ENCODE peak calls at places on chromosomes 16 and 17, in ten cellular contexts. One of them, this sample, is unnamed.

GRCh38 chr16:11503566-11503965 is 83.2 kb downstream of the LITAF start:
- DNase-seq in brain microvascular endothelial cell: no peak
- DNase-seq in uterus: no peak
- DNase-seq in fibroblast of villous mesenchyme: no peak
- DNase-seq in ascending aorta: no peak
- DNase-seq in HCT116: no peak
- DNase-seq in pancreas: no peak
- DNase-seq in mammary epithelial cell: no peak
- DNase-seq in foreskin fibroblast: no peak
- DNase-seq in coronary artery: no peak
- DNase-seq in this sample: no peak

GRCh38 chr16:87093804-87094203 is 223.4 kb downstream of the C16orf95 start:
- DNase-seq in brain microvascular endothelial cell: no peak
- DNase-seq in uterus: no peak
- DNase-seq in fibroblast of villous mesenchyme: no peak
- DNase-seq in ascending aorta: no peak
- DNase-seq in HCT116: no peak
- DNase-seq in pancreas: peak
- DNase-seq in mammary epithelial cell: no peak
- DNase-seq in foreskin fibroblast: no peak
- DNase-seq in coronary artery: no peak
- DNase-seq in this sample: no peak

GRCh38 chr16:2537451-2538379 is at the start of gene PDPK1:
- DNase-seq in brain microvascular endothelial cell: peak
- DNase-seq in uterus: peak
- DNase-seq in fibroblast of villous mesenchyme: peak
- DNase-seq in ascending aorta: peak
- DNase-seq in HCT116: peak
- DNase-seq in pancreas: peak
- DNase-seq in mammary epithelial cell: peak
- DNase-seq in foreskin fibroblast: peak
- DNase-seq in coronary artery: peak
- DNase-seq in this sample: peak

GRCh38 chr17:17993366-17993765 is 20.7 kb downstream of the DRC3 start:
- DNase-seq in brain microvascular endothelial cell: no peak
- DNase-seq in uterus: no peak
- DNase-seq in fibroblast of villous mesenchyme: no peak
- DNase-seq in ascending aorta: no peak
- DNase-seq in HCT116: no peak
- DNase-seq in pancreas: no peak
- DNase-seq in mammary epithelial cell: no peak
- DNase-seq in foreskin fibroblast: no peak
- DNase-seq in coronary artery: no peak
- DNase-seq in this sample: no peak

GRCh38 chr17:47719411-47720152 is 13.5 kb upstream of the TBX21 start:
- DNase-seq in brain microvascular endothelial cell: peak
- DNase-seq in uterus: no peak
- DNase-seq in fibroblast of villous mesenchyme: peak
- DNase-seq in ascending aorta: no peak
- DNase-seq in HCT116: no peak
- DNase-seq in pancreas: no peak
- DNase-seq in mammary epithelial cell: peak
- DNase-seq in foreskin fibroblast: peak
- DNase-seq in coronary artery: no peak
- DNase-seq in this sample: no peak

GRCh38 chr16:75256871-75257343 is 5.5 kb upstream of the BCAR1 start:
- DNase-seq in brain microvascular endothelial cell: no peak
- DNase-seq in uterus: peak
- DNase-seq in fibroblast of villous mesenchyme: peak
- DNase-seq in ascending aorta: peak
- DNase-seq in HCT116: no peak
- DNase-seq in pancreas: peak
- DNase-seq in mammary epithelial cell: no peak
- DNase-seq in foreskin fibroblast: no peak
- DNase-seq in coronary artery: peak
- DNase-seq in this sample: peak

GRCh38 chr17:54900457-54901229 is at the start of gene TOM1L1:
- DNase-seq in brain microvascular endothelial cell: peak
- DNase-seq in uterus: peak
- DNase-seq in fibroblast of villous mesenchyme: peak
- DNase-seq in ascending aorta: peak
- DNase-seq in HCT116: peak
- DNase-seq in pancreas: peak
- DNase-seq in mammary epithelial cell: peak
- DNase-seq in foreskin fibroblast: peak
- DNase-seq in coronary artery: peak
- DNase-seq in this sample: peak

GRCh38 chr16:30997000-30997886 is 12.2 kb downstream of the HSD3B7 start:
- DNase-seq in brain microvascular endothelial cell: peak
- DNase-seq in uterus: peak
- DNase-seq in fibroblast of villous mesenchyme: peak
- DNase-seq in ascending aorta: peak
- DNase-seq in HCT116: peak
- DNase-seq in pancreas: peak
- DNase-seq in mammary epithelial cell: peak
- DNase-seq in foreskin fibroblast: peak
- DNase-seq in coronary artery: peak
- DNase-seq in this sample: peak

GRCh38 chr17:40738553-40738952 is 16.6 kb downstream of the KRT25 start:
- DNase-seq in brain microvascular endothelial cell: no peak
- DNase-seq in uterus: no peak
- DNase-seq in fibroblast of villous mesenchyme: no peak
- DNase-seq in ascending aorta: no peak
- DNase-seq in HCT116: no peak
- DNase-seq in pancreas: no peak
- DNase-seq in mammary epithelial cell: no peak
- DNase-seq in foreskin fibroblast: no peak
- DNase-seq in coronary artery: no peak
- DNase-seq in this sample: no peak

GRCh38 chr16:20147091-20147490 is 73.4 kb upstream of the GPR139 start:
- DNase-seq in brain microvascular endothelial cell: no peak
- DNase-seq in uterus: no peak
- DNase-seq in fibroblast of villous mesenchyme: no peak
- DNase-seq in ascending aorta: no peak
- DNase-seq in HCT116: no peak
- DNase-seq in pancreas: no peak
- DNase-seq in mammary epithelial cell: no peak
- DNase-seq in foreskin fibroblast: no peak
- DNase-seq in coronary artery: no peak
- DNase-seq in this sample: no peak

GRCh38 chr17:19000531-19001011 is 4.0 kb downstream of the FAM83G start:
- DNase-seq in brain microvascular endothelial cell: peak
- DNase-seq in uterus: no peak
- DNase-seq in fibroblast of villous mesenchyme: peak
- DNase-seq in ascending aorta: no peak
- DNase-seq in HCT116: no peak
- DNase-seq in pancreas: peak
- DNase-seq in mammary epithelial cell: peak
- DNase-seq in foreskin fibroblast: no peak
- DNase-seq in coronary artery: no peak
- DNase-seq in this sample: peak

GRCh38 chr16:66324785-66325184 is 41.7 kb upstream of the CDH5 start:
- DNase-seq in brain microvascular endothelial cell: peak
- DNase-seq in uterus: no peak
- DNase-seq in fibroblast of villous mesenchyme: no peak
- DNase-seq in ascending aorta: no peak
- DNase-seq in HCT116: peak
- DNase-seq in pancreas: no peak
- DNase-seq in mammary epithelial cell: no peak
- DNase-seq in foreskin fibroblast: no peak
- DNase-seq in coronary artery: no peak
- DNase-seq in this sample: peak

GRCh38 chr17:40499551-40500189 is 1.8 kb downstream of the TNS4 start:
- DNase-seq in brain microvascular endothelial cell: peak
- DNase-seq in uterus: peak
- DNase-seq in fibroblast of villous mesenchyme: peak
- DNase-seq in ascending aorta: peak
- DNase-seq in HCT116: no peak
- DNase-seq in pancreas: peak
- DNase-seq in mammary epithelial cell: peak
- DNase-seq in foreskin fibroblast: peak
- DNase-seq in coronary artery: peak
- DNase-seq in this sample: peak

GRCh38 chr16:12340151-12340733 is 363.7 kb downstream of the SNX29 start:
- DNase-seq in brain microvascular endothelial cell: peak
- DNase-seq in uterus: no peak
- DNase-seq in fibroblast of villous mesenchyme: peak
- DNase-seq in ascending aorta: no peak
- DNase-seq in HCT116: peak
- DNase-seq in pancreas: no peak
- DNase-seq in mammary epithelial cell: peak
- DNase-seq in foreskin fibroblast: peak
- DNase-seq in coronary artery: no peak
- DNase-seq in this sample: peak

DNA sequence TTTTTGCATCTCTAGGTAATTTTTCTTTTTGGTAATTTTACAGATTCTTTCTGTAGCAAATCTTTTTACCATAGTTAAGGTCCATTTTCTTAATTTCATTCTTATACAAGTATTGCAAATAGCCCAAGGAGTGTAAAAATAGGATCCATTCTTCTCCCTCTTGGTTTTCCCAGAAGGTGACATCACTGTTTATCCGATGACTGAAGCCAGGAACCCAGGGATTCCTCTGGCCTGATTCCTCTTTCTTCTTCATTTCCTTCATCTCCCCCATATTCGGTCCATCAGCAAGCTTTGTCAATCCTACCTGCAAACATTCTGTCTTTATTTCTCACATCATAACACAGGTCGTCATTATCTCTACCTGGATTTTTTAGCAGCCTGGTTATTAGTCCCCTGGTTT is 5.3 kb downstream of the RBBP6 start:
- DNase-seq in brain microvascular endothelial cell: no peak
- DNase-seq in uterus: no peak
- DNase-seq in fibroblast of villous mesenchyme: no peak
- DNase-seq in ascending aorta: no peak
- DNase-seq in HCT116: no peak
- DNase-seq in pancreas: no peak
- DNase-seq in mammary epithelial cell: no peak
- DNase-seq in foreskin fibroblast: no peak
- DNase-seq in coronary artery: no peak
- DNase-seq in this sample: no peak
- H3K4me3 ChIP-seq in brain microvascular endothelial cell: no peak
- H3K4me3 ChIP-seq in uterus: no peak
- H3K4me3 ChIP-seq in fibroblast of villous mesenchyme: no peak
- H3K4me3 ChIP-seq in ascending aorta: peak
- H3K4me3 ChIP-seq in HCT116: no peak
- H3K4me3 ChIP-seq in pancreas: no peak
- H3K4me3 ChIP-seq in mammary epithelial cell: no peak
- H3K4me3 ChIP-seq in foreskin fibroblast: no peak
- H3K4me3 ChIP-seq in coronary artery: peak
- H3K4me3 ChIP-seq in this sample: no peak

DNA sequence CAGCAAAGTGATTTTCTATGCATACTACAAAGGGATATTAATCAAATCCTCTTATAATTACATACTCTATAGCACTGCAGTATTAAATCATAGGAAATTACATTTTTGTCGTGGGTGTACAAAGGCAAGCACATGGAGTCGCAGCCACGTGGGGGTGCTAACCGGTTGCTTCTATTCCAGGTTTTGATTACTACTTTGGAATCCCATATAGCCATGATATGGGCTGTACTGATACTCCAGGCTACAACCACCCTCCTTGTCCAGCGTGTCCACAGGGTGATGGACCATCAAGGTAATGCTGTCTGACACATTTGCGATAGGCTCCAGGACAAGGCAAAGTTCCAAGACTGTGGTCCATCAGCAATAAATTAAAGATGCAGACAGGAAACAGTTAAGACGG is 60.1 kb downstream of the ARSG start:
- DNase-seq in brain microvascular endothelial cell: peak
- DNase-seq in uterus: peak
- DNase-seq in fibroblast of villous mesenchyme: peak
- DNase-seq in ascending aorta: no peak
- DNase-seq in HCT116: no peak
- DNase-seq in pancreas: no peak
- DNase-seq in mammary epithelial cell: no peak
- DNase-seq in foreskin fibroblast: peak
- DNase-seq in coronary artery: no peak
- DNase-seq in this sample: peak
- TF ChIP-seq CTCF in brain microvascular endothelial cell: peak
- TF ChIP-seq CTCF in uterus: peak
- TF ChIP-seq CTCF in fibroblast of villous mesenchyme: peak
- TF ChIP-seq CTCF in ascending aorta: no peak
- TF ChIP-seq CTCF in HCT116: no peak
- TF ChIP-seq CTCF in pancreas: no peak
- TF ChIP-seq CTCF in mammary epithelial cell: no peak
- TF ChIP-seq CTCF in foreskin fibroblast: peak
- TF ChIP-seq CTCF in coronary artery: no peak
- TF ChIP-seq CTCF in this sample: peak

GRCh38 chr16:50006954-50007353 is 18.1 kb upstream of the CNEP1R1 start:
- DNase-seq in brain microvascular endothelial cell: no peak
- DNase-seq in uterus: no peak
- DNase-seq in fibroblast of villous mesenchyme: no peak
- DNase-seq in ascending aorta: no peak
- DNase-seq in HCT116: no peak
- DNase-seq in pancreas: no peak
- DNase-seq in mammary epithelial cell: no peak
- DNase-seq in foreskin fibroblast: no peak
- DNase-seq in coronary artery: no peak
- DNase-seq in this sample: no peak

GRCh38 chr16:50012182-50012581 is 12.8 kb upstream of the CNEP1R1 start:
- DNase-seq in brain microvascular endothelial cell: no peak
- DNase-seq in uterus: no peak
- DNase-seq in fibroblast of villous mesenchyme: no peak
- DNase-seq in ascending aorta: no peak
- DNase-seq in HCT116: no peak
- DNase-seq in pancreas: no peak
- DNase-seq in mammary epithelial cell: no peak
- DNase-seq in foreskin fibroblast: no peak
- DNase-seq in coronary artery: no peak
- DNase-seq in this sample: no peak

GRCh38 chr16:50007744-50008143 is 17.3 kb upstream of the CNEP1R1 start:
- DNase-seq in brain microvascular endothelial cell: no peak
- DNase-seq in uterus: no peak
- DNase-seq in fibroblast of villous mesenchyme: no peak
- DNase-seq in ascending aorta: no peak
- DNase-seq in HCT116: no peak
- DNase-seq in pancreas: no peak
- DNase-seq in mammary epithelial cell: no peak
- DNase-seq in foreskin fibroblast: no peak
- DNase-seq in coronary artery: no peak
- DNase-seq in this sample: no peak

GRCh38 chr16:50011707-50012106 is 13.3 kb upstream of the CNEP1R1 start:
- DNase-seq in brain microvascular endothelial cell: no peak
- DNase-seq in uterus: no peak
- DNase-seq in fibroblast of villous mesenchyme: peak
- DNase-seq in ascending aorta: no peak
- DNase-seq in HCT116: no peak
- DNase-seq in pancreas: no peak
- DNase-seq in mammary epithelial cell: no peak
- DNase-seq in foreskin fibroblast: peak
- DNase-seq in coronary artery: no peak
- DNase-seq in this sample: peak

GRCh38 chr16:50010212-50010611 is 14.8 kb upstream of the CNEP1R1 start:
- DNase-seq in brain microvascular endothelial cell: no peak
- DNase-seq in uterus: no peak
- DNase-seq in fibroblast of villous mesenchyme: no peak
- DNase-seq in ascending aorta: no peak
- DNase-seq in HCT116: no peak
- DNase-seq in pancreas: no peak
- DNase-seq in mammary epithelial cell: no peak
- DNase-seq in foreskin fibroblast: no peak
- DNase-seq in coronary artery: no peak
- DNase-seq in this sample: no peak
- H3K4me3 ChIP-seq in brain microvascular endothelial cell: no peak
- H3K4me3 ChIP-seq in uterus: no peak
- H3K4me3 ChIP-seq in fibroblast of villous mesenchyme: no peak
- H3K4me3 ChIP-seq in ascending aorta: no peak
- H3K4me3 ChIP-seq in HCT116: no peak
- H3K4me3 ChIP-seq in pancreas: no peak
- H3K4me3 ChIP-seq in mammary epithelial cell: no peak
- H3K4me3 ChIP-seq in foreskin fibroblast: no peak
- H3K4me3 ChIP-seq in coronary artery: no peak
- H3K4me3 ChIP-seq in this sample: no peak

GRCh38 chr17:79905832-79906231 is 66.6 kb upstream of the CBX4 start:
- DNase-seq in brain microvascular endothelial cell: peak
- DNase-seq in uterus: no peak
- DNase-seq in fibroblast of villous mesenchyme: no peak
- DNase-seq in ascending aorta: no peak
- DNase-seq in HCT116: peak
- DNase-seq in pancreas: no peak
- DNase-seq in mammary epithelial cell: no peak
- DNase-seq in foreskin fibroblast: no peak
- DNase-seq in coronary artery: no peak
- DNase-seq in this sample: no peak
- TF ChIP-seq CTCF in brain microvascular endothelial cell: peak
- TF ChIP-seq CTCF in uterus: no peak
- TF ChIP-seq CTCF in fibroblast of villous mesenchyme: peak
- TF ChIP-seq CTCF in ascending aorta: no peak
- TF ChIP-seq CTCF in HCT116: peak
- TF ChIP-seq CTCF in pancreas: no peak
- TF ChIP-seq CTCF in mammary epithelial cell: no peak
- TF ChIP-seq CTCF in foreskin fibroblast: no peak
- TF ChIP-seq CTCF in coronary artery: no peak
- TF ChIP-seq CTCF in this sample: peak

This sample was measured in cardiac fibroblast.